ENCODE peak calls at places on chromosomes 12 and 14, in five cellular contexts. One of them, this sample, is unnamed.

GRCh38 chr12:12718853-12719252 is 1.7 kb downstream of the CDKN1B start:
- DNase-seq in stimulated activated CD8-positive, alpha-beta memory T cell treated with anti-CD3 and anti-CD28 coated beads, Interleukin-4, amount 100 ng/mL, for 1 hour: no peak
- DNase-seq in GM10248: no peak
- DNase-seq in sciatic nerve: no peak
- DNase-seq in iPS-NIHi11: no peak
- DNase-seq in this sample: no peak

GRCh38 chr14:105061428-105062047 is 3.7 kb downstream of the GPR132 start:
- DNase-seq in sciatic nerve: peak
- DNase-seq in iPS-NIHi11: no peak
- DNase-seq in GM10248: peak
- DNase-seq in stimulated activated CD8-positive, alpha-beta memory T cell treated with anti-CD3 and anti-CD28 coated beads, Interleukin-4, amount 100 ng/mL, for 1 hour: no peak
- DNase-seq in this sample: peak

GRCh38 chr14:65461730-65462129 is 49.2 kb downstream of the FUT8 start:
- DNase-seq in iPS-NIHi11: no peak
- DNase-seq in stimulated activated CD8-positive, alpha-beta memory T cell treated with anti-CD3 and anti-CD28 coated beads, Interleukin-4, amount 100 ng/mL, for 1 hour: no peak
- DNase-seq in GM10248: no peak
- DNase-seq in sciatic nerve: no peak
- DNase-seq in this sample: peak

GRCh38 chr12:113232787-113233585 is 11.7 kb downstream of the TPCN1 start:
- DNase-seq in sciatic nerve: peak
- DNase-seq in GM10248: peak
- DNase-seq in stimulated activated CD8-positive, alpha-beta memory T cell treated with anti-CD3 and anti-CD28 coated beads, Interleukin-4, amount 100 ng/mL, for 1 hour: no peak
- DNase-seq in iPS-NIHi11: peak
- DNase-seq in this sample: peak

GRCh38 chr12:51528852-51529545 is 62.0 kb upstream of the SCN8A start:
- DNase-seq in GM10248: no peak
- DNase-seq in iPS-NIHi11: no peak
- DNase-seq in stimulated activated CD8-positive, alpha-beta memory T cell treated with anti-CD3 and anti-CD28 coated beads, Interleukin-4, amount 100 ng/mL, for 1 hour: no peak
- DNase-seq in sciatic nerve: no peak
- DNase-seq in this sample: no peak

GRCh38 chr14:100587763-100588411 is 670 bp upstream of the BEGAIN start:
- DNase-seq in stimulated activated CD8-positive, alpha-beta memory T cell treated with anti-CD3 and anti-CD28 coated beads, Interleukin-4, amount 100 ng/mL, for 1 hour: no peak
- DNase-seq in sciatic nerve: peak
- DNase-seq in iPS-NIHi11: no peak
- DNase-seq in GM10248: no peak
- DNase-seq in this sample: no peak

GRCh38 chr12:7433276-7433822 is 10.6 kb downstream of the CD163L1 start:
- DNase-seq in sciatic nerve: no peak
- DNase-seq in stimulated activated CD8-positive, alpha-beta memory T cell treated with anti-CD3 and anti-CD28 coated beads, Interleukin-4, amount 100 ng/mL, for 1 hour: no peak
- DNase-seq in iPS-NIHi11: no peak
- DNase-seq in GM10248: no peak
- DNase-seq in this sample: no peak

GRCh38 chr14:51996148-51996746 is 6.9 kb downstream of the RTRAF start:
- DNase-seq in iPS-NIHi11: no peak
- DNase-seq in stimulated activated CD8-positive, alpha-beta memory T cell treated with anti-CD3 and anti-CD28 coated beads, Interleukin-4, amount 100 ng/mL, for 1 hour: no peak
- DNase-seq in GM10248: no peak
- DNase-seq in sciatic nerve: no peak
- DNase-seq in this sample: no peak

GRCh38 chr12:101924647-101925046 is 47.3 kb downstream of the DRAM1 start:
- DNase-seq in GM10248: no peak
- DNase-seq in stimulated activated CD8-positive, alpha-beta memory T cell treated with anti-CD3 and anti-CD28 coated beads, Interleukin-4, amount 100 ng/mL, for 1 hour: no peak
- DNase-seq in sciatic nerve: no peak
- DNase-seq in iPS-NIHi11: peak
- DNase-seq in this sample: no peak

GRCh38 chr14:38964630-38965029 is 138.4 kb downstream of the SEC23A start:
- DNase-seq in GM10248: no peak
- DNase-seq in iPS-NIHi11: peak
- DNase-seq in stimulated activated CD8-positive, alpha-beta memory T cell treated with anti-CD3 and anti-CD28 coated beads, Interleukin-4, amount 100 ng/mL, for 1 hour: no peak
- DNase-seq in sciatic nerve: no peak
- DNase-seq in this sample: no peak

GRCh38 chr14:54446201-54446693 is 5.1 kb upstream of the CNIH1 start:
- DNase-seq in sciatic nerve: peak
- DNase-seq in stimulated activated CD8-positive, alpha-beta memory T cell treated with anti-CD3 and anti-CD28 coated beads, Interleukin-4, amount 100 ng/mL, for 1 hour: no peak
- DNase-seq in iPS-NIHi11: peak
- DNase-seq in GM10248: no peak
- DNase-seq in this sample: no peak

GRCh38 chr12:130333341-130333740 is 4.3 kb upstream of the PIWIL1 start:
- DNase-seq in GM10248: no peak
- DNase-seq in stimulated activated CD8-positive, alpha-beta memory T cell treated with anti-CD3 and anti-CD28 coated beads, Interleukin-4, amount 100 ng/mL, for 1 hour: no peak
- DNase-seq in sciatic nerve: no peak
- DNase-seq in iPS-NIHi11: no peak
- DNase-seq in this sample: no peak